ENCODE peak calls at places on chromosomes 12 and 14, in eight cellular contexts. H is endodermal cell; D is naive thymus-derived CD4-positive, alpha-beta T cell; B is lower lobe of right lung; Y is A549; Z is sigmoid colon; U is IMR-90; V is cardiac muscle cell. K is an unnamed sample.

GRCh38 chr12:6603095-6603567 is 4.0 kb downstream of the CHD4 start:
- DNase-seq in D (no peak), H (peak; percentile 67), V (peak; percentile 36), Z (peak; percentile 79), Y (no peak), B (no peak), U (peak; percentile 25), K (peak; percentile 64)

GRCh38 chr12:92987362-92987761 is 58.3 kb upstream of the EEA1 start:
- DNase-seq in B (no peak), U (peak; percentile 79), V (peak; percentile 84), H (no peak), Z (no peak), D (no peak), Y (peak; percentile 71), K (no peak)

GRCh38 chr12:131774576-131774975 is 53.6 kb upstream of the MMP17 start:
- DNase-seq in D (no peak), H (no peak), B (no peak), Z (no peak), U (no peak), Y (no peak), V (no peak), K (no peak)

GRCh38 chr12:76055393-76055792 is 23.8 kb upstream of the PHLDA1 start:
- DNase-seq in V (no peak), D (no peak), B (no peak), Y (no peak), Z (no peak), U (no peak), H (no peak), K (no peak)

GRCh38 chr14:70801836-70802235 is 7.5 kb downstream of the MAP3K9 start:
- DNase-seq in D (no peak), U (no peak), Z (no peak), Y (no peak), V (no peak), B (no peak), H (no peak), K (no peak)

GRCh38 chr14:72708708-72709475 is 185.0 kb downstream of the DPF3 start:
- DNase-seq in U (no peak), Z (no peak), B (no peak), Y (no peak), D (no peak), V (no peak), H (peak; percentile 62), K (no peak)

GRCh38 chr12:48996794-48997718 is 2.1 kb downstream of the DDN start:
- DNase-seq in Z (peak; percentile 87), H (peak; percentile 97), B (peak; percentile 86), U (peak; percentile 67), D (peak; percentile 71), V (peak; percentile 92), Y (peak; percentile 83), K (peak; percentile 85)

GRCh38 chr12:15522574-15523187 is 200.4 kb downstream of the PTPRO start:
- DNase-seq in D (no peak), Z (no peak), B (no peak), V (peak; percentile 36), Y (peak; percentile 54), H (no peak), U (peak; percentile 34), K (no peak)

GRCh38 chr12:24537241-24537860 is 411.6 kb downstream of the BCAT1 start:
- DNase-seq in Z (no peak), U (no peak), Y (no peak), D (no peak), H (no peak), V (peak; percentile 34), B (no peak), K (no peak)

GRCh38 chr12:131389051-131390013 is 321.6 kb upstream of the SFSWAP start:
- DNase-seq in B (peak; percentile 27), Z (no peak), D (no peak), Y (no peak), V (no peak), U (no peak), H (peak; percentile 36), K (no peak)

GRCh38 chr12:25556136-25556535 is 3.1 kb upstream of the LMNTD1 start:
- DNase-seq in Y (no peak), H (no peak), U (no peak), B (no peak), Z (no peak), V (no peak), D (no peak), K (no peak)

GRCh38 chr14:29717906-29718305 is 209.7 kb downstream of the PRKD1 start:
- DNase-seq in H (no peak), B (no peak), Y (no peak), D (no peak), V (no peak), U (peak; percentile 25), Z (no peak), K (no peak)

GRCh38 chr12:112386726-112387125 is 4.5 kb upstream of the HECTD4 start:
- DNase-seq in Z (no peak), U (peak; percentile 84), D (no peak), H (peak; percentile 41), B (no peak), V (no peak), Y (no peak), K (no peak)

GRCh38 chr12:132309162-132310086 is 20.0 kb downstream of the GALNT9 start:
- DNase-seq in V (no peak), U (no peak), B (peak; percentile 26), Y (no peak), Z (peak; percentile 53), H (no peak), D (no peak), K (peak; percentile 20)

GRCh38 chr14:60561845-60562746 is 53.1 kb downstream of the SIX6 start:
- DNase-seq in Y (peak; percentile 81), D (no peak), B (no peak), V (peak; percentile 79), Z (peak; percentile 67), H (peak; percentile 89), U (peak; percentile 82), K (no peak)

GRCh38 chr14:53949201-53949600 is 7.4 kb downstream of the BMP4 start:
- DNase-seq in V (no peak), H (no peak), U (no peak), Z (no peak), Y (no peak), B (no peak), D (no peak), K (no peak)

GRCh38 chr14:53947452-53948180 is 9.0 kb downstream of the BMP4 start:
- DNase-seq in B (no peak), H (no peak), Y (no peak), Z (no peak), D (no peak), V (no peak), U (peak; percentile 40), K (no peak)

GRCh38 chr14:53948181-53948884 is 8.3 kb downstream of the BMP4 start:
- DNase-seq in D (no peak), Z (no peak), Y (no peak), B (no peak), U (no peak), H (no peak), V (no peak), K (no peak)

GRCh38 chr14:53946071-53946403 is 10.6 kb downstream of the BMP4 start:
- DNase-seq in Y (no peak), D (no peak), B (no peak), H (no peak), Z (no peak), U (no peak), V (no peak), K (no peak)

DNA sequence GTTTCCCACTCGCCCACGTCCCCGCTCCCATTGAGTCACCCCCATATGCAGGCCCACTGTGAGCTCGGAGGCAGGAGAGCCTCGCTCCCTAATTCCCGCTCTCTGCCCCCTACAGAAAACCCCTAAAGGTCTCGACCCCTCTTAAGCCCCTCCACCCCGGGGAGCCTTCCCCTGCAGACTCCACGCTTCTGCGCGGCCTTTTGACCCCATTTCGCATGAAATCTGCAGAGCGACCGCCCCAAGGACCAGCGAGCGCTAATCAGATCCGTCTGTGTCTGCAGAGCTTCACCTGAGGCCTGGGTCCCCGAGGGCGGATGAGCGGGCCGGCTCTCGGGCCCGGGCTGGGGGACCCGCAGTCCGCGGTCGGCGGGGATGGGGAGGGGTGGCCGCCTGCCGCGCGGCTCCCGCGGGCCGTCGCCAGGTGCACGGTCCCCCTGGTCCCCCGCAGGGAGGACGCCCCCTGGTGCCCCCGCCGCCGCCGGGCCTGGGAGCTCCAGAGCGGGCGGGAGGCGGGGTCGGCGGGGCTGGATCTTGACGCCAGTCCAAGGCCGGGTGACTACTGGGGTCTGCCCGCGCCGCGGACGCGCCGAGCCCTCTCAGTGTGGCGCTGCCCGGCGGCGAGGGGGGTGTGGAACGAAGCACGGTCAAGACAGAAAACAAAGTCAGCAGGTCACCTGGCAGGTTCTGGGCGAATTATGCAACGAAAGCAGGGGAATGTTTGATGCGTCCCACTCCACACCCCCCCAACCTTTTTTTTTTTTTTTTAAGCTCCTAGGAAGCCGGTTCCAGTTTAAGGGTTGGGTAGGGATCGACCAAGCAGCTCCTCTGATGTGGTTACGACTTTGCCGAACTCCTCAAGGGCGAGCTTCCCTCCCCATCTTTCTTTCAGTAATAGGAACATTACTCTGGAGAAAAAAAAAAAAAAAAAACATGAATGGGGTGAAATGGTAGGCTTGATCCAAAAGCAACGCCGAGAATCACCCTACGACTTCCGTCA is 9.9 kb downstream of the BMP4 start:
- DNase-seq in V (peak; percentile 67), H (peak; percentile 84), Y (no peak), Z (no peak), U (no peak), B (no peak), D (no peak), K (peak; percentile 74)
- H3K4me3 ChIP-seq in V (peak overlapping the region; percentile 31), H (peak overlapping the region; percentile 69), Y (no peak overlapping the region), Z (no peak overlapping the region), U (no peak overlapping the region), B (peak overlapping the region; percentile 36), D (no peak overlapping the region), K (peak overlapping the region; percentile 25)

DNA sequence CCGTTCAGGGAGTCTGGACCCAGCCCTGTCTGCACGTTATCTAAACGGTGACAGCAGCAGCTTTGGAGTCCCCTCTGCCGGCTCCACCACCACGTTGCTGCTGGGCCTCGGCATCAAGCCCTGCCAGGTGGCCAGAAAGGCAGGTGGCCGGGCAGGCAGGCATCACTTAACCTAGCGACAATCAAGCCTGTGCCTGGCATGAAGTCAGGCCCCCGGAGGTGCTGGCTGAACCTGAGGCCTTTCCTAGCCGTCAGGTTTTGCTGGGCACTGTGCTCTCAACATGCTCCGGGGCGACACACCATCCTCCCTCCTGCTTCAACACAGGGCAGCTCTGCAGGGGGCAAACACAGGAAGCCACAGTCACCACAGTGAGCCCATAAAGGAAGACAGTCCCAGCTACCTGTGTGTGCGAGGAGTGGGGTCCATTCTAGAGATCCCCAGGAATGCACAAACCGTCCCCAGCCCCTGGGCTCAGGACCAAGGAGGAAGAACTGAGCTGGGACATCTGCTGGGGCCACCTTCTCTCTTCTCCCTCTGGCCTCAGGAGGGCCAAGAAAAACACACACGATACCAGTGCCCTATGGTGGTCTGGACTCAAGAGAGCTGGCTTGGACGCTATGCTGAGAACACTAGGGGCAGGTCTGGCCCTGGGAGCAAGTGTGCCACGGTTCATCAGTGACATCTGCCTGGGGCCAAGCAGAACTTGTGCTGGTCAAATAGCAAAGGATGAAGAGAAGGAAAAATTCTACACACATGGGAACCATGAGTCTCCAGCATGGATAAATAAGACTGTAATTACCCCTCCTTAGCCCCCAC is 44.7 kb downstream of the CCDC88C start:
- DNase-seq in Y (no peak), V (no peak), H (no peak), U (no peak), Z (no peak), D (no peak), B (no peak), K (no peak)
- H3K4me1 ChIP-seq in Y (no peaks in the 10 kb centered on the region), V (peaks cover 8% of the 10 kb centered on the region), H (peaks cover 7% of the 10 kb centered on the region), U (no peaks in the 10 kb centered on the region), Z (peaks cover 2% of the 10 kb centered on the region), D (peaks cover 94% of the 10 kb centered on the region), B (peaks cover 92% of the 10 kb centered on the region), K (no peaks in the 10 kb centered on the region)

GRCh38 chr14:102977475-102977874 is 55.0 kb downstream of the AMN start:
- DNase-seq in B (no peak), D (no peak), Z (no peak), H (no peak), U (no peak), V (no peak), Y (no peak), K (peak; percentile 31)
- H3K4me3 ChIP-seq in B (no peak overlapping the region), D (no peak overlapping the region), Z (no peak overlapping the region), H (no peak overlapping the region), U (no peak overlapping the region), V (no peak overlapping the region), Y (no peak overlapping the region), K (no peak overlapping the region)

GRCh38 chr12:56873382-56873781 is 60.8 kb downstream of the SDR9C7 start:
- DNase-seq in D (no peak), B (no peak), V (no peak), Y (no peak), H (no peak), Z (no peak), U (no peak), K (no peak)
- H3K4me1 ChIP-seq in D (no peaks in the 10 kb centered on the region), B (peaks cover 11% of the 10 kb centered on the region), V (no peaks in the 10 kb centered on the region), Y (peaks cover 14% of the 10 kb centered on the region), H (no peaks in the 10 kb centered on the region), Z (no peaks in the 10 kb centered on the region), U (peaks cover 2% of the 10 kb centered on the region), K (no peaks in the 10 kb centered on the region)

K was measured in aorta.